ENCODE peak calls at places on chromosome 19, in seven cellular contexts. K is progenitor cell of endocrine pancreas, F is natural killer cell, N is tibial nerve, T is WTC11, L is endodermal cell, A is mammary epithelial cell. U is an unnamed sample.

GRCh38 chr19:48473161-48473966 is 4.2 kb downstream of the CYTH2 start:
- DNase-seq in K (no peak), F (no peak), N (no peak), T (no peak), L (peak), A (peak), U (no peak)

GRCh38 chr19:21519488-21519887 is 14.1 kb downstream of the ZNF429 start:
- DNase-seq in K (no peak), F (no peak), N (no peak), T (no peak), L (no peak), A (no peak), U (no peak)

GRCh38 chr19:2176336-2176994 is 12.7 kb downstream of the DOT1L start:
- DNase-seq in K (no peak), F (no peak), N (no peak), T (no peak), L (no peak), A (peak), U (no peak)

GRCh38 chr19:6232567-6232966 is 47.2 kb downstream of the MLLT1 start:
- DNase-seq in K (no peak), F (no peak), N (no peak), T (no peak), L (no peak), A (peak), U (no peak)

GRCh38 chr19:6890938-6891337 is 3.6 kb downstream of the ADGRE1 start:
- DNase-seq in K (no peak), F (no peak), N (no peak), T (no peak), L (no peak), A (no peak), U (no peak)

GRCh38 chr19:5045956-5046338 is 77.0 kb downstream of the KDM4B start:
- DNase-seq in K (no peak), F (no peak), N (no peak), T (no peak), L (no peak), A (no peak), U (no peak)

GRCh38 chr19:50922316-50922853 is 11.2 kb upstream of the KLK4 start:
- DNase-seq in K (peak), F (peak), N (peak), T (peak), L (peak), A (peak), U (peak)

GRCh38 chr19:18202759-18203407 is 959 bp downstream of the RAB3A start:
- DNase-seq in K (no peak), F (peak), N (no peak), T (peak), L (peak), A (peak), U (no peak)

GRCh38 chr19:40717325-40717879 is 490 bp downstream of the ITPKC start:
- DNase-seq in K (no peak), F (no peak), N (peak), T (no peak), L (no peak), A (no peak), U (no peak)

GRCh38 chr19:51690359-51691121 is 2.6 kb upstream of the SPACA6 start:
- DNase-seq in K (peak), F (no peak), N (peak), T (peak), L (peak), A (peak), U (no peak)

GRCh38 chr19:2888739-2889224 is 11.9 kb upstream of the ZNF57 start:
- DNase-seq in K (no peak), F (peak), N (no peak), T (peak), L (no peak), A (peak), U (no peak)

GRCh38 chr19:5903054-5903501 is 512 bp downstream of the NDUFA11 start:
- DNase-seq in K (no peak), F (peak), N (no peak), T (no peak), L (no peak), A (peak), U (no peak)

GRCh38 chr19:7225741-7226140 is 68.5 kb downstream of the INSR start:
- DNase-seq in K (no peak), F (no peak), N (no peak), T (no peak), L (no peak), A (no peak), U (no peak)

GRCh38 chr19:18889949-18890745 is 5.8 kb downstream of the CERS1 start:
- DNase-seq in K (no peak), F (no peak), N (no peak), T (no peak), L (no peak), A (no peak), U (no peak)

GRCh38 chr19:3005345-3005744 is 23.7 kb downstream of the TLE2 start:
- DNase-seq in K (no peak), F (no peak), N (no peak), T (no peak), L (no peak), A (no peak), U (no peak)

GRCh38 chr19:4694211-4694987 is 24.3 kb upstream of the MYDGF start:
- DNase-seq in K (no peak), F (no peak), N (no peak), T (no peak), L (no peak), A (peak), U (no peak)

GRCh38 chr19:17757125-17757524 is 5.8 kb downstream of the FCHO1 start:
- DNase-seq in K (no peak), F (no peak), N (no peak), T (no peak), L (no peak), A (peak), U (peak)

GRCh38 chr19:27773318-27774094 is 1439.4 kb downstream of the UQCRFS1 start:
- DNase-seq in K (no peak), F (no peak), N (no peak), T (no peak), L (peak), A (no peak), U (no peak)

GRCh38 chr19:54478677-54479266 is 5.7 kb upstream of the CDC42EP5 start:
- DNase-seq in K (no peak), F (no peak), N (no peak), T (peak), L (peak), A (peak), U (no peak)

GRCh38 chr19:1138121-1138520 is 34.3 kb downstream of the GPX4 start:
- DNase-seq in K (no peak), F (no peak), N (no peak), T (no peak), L (no peak), A (no peak), U (no peak)
- TF ChIP-seq CTCF in K (no peak), F (no peak), N (no peak), T (no peak), L (no peak), A (no peak), U (no peak)

DNA sequence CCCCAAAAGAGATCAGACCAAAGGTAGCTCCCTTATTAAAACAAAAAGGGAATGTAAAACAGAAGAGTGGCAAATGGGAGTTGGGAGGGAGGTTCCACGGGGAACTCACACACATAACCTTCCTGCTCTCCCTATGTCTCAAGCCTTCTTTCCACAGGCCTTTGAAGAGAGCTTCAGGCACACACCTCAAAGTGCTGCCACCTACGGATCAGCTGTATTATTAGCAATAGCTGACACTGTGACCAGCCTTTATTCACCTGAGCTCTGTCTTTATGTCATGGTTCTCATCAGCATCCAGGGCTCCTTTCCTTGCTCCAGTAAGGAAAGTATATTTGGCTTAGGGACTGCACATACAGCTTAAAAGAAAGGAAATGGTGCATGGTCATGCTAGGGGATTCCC is 11.3 kb downstream of the ZNF571 start:
- DNase-seq in K (no peak), F (no peak), N (no peak), T (peak), L (peak), A (no peak), U (no peak)
- TF ChIP-seq CTCF in K (no peak), F (no peak), N (no peak), T (no peak), L (peak), A (no peak), U (no peak)

DNA sequence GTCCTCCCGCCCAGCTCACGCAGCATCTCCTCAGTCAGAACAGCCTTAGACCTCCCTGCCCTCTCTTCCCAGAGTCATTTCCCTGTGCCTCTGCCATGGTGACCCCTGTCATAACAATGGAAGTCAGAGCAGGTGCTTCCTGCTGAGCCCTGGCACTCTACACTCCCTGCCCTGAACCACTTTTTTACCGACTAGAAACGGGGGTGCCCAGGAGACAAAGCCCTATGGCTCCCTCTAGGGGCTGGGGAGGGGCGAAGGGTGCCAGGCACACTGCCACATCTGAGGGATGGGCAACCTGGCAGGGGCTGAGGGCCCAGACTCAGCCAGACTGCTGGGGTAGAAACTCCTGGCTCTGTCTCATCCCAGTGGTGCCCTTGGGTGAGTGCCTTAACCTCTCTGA is 16.4 kb downstream of the ZNF574 start:
- DNase-seq in K (no peak), F (no peak), N (no peak), T (peak), L (peak), A (peak), U (no peak)
- TF ChIP-seq CTCF in K (peak), F (peak), N (peak), T (no peak), L (peak), A (peak), U (no peak)

GRCh38 chr19:32919365-32919764 is 49.8 kb upstream of the SLC7A9 start:
- DNase-seq in K (no peak), F (no peak), N (no peak), T (no peak), L (no peak), A (no peak), U (no peak)
- TF ChIP-seq CTCF in K (no peak), F (no peak), N (no peak), T (no peak), L (no peak), A (no peak), U (no peak)

GRCh38 chr19:14150041-14150769 is 13.8 kb upstream of the ASF1B start:
- DNase-seq in K (no peak), F (no peak), N (no peak), T (no peak), L (no peak), A (no peak), U (no peak)
- TF ChIP-seq CTCF in K (no peak), F (no peak), N (no peak), T (no peak), L (no peak), A (no peak), U (no peak)

GRCh38 chr19:32977269-32977668 is 5.2 kb downstream of the FAAP24 start:
- DNase-seq in K (no peak), F (no peak), N (no peak), T (no peak), L (no peak), A (no peak), U (no peak)

GRCh38 chr19:32971012-32971595 is 654 bp downstream of the CEP89 start:
- DNase-seq in K (no peak), F (no peak), N (no peak), T (no peak), L (no peak), A (no peak), U (no peak)

GRCh38 chr19:32971715-32972540 is at the start of the genes CEP89 and FAAP24:
- DNase-seq in K (peak), F (peak), N (peak), T (peak), L (peak), A (peak), U (peak)

GRCh38 chr19:32976223-32976805 is 4.3 kb downstream of the FAAP24 start:
- DNase-seq in K (peak), F (peak), N (peak), T (peak), L (peak), A (peak), U (peak)
- TF ChIP-seq CTCF in K (peak), F (peak), N (peak), T (peak), L (peak), A (peak), U (peak)

GRCh38 chr19:45753548-45753947 is 15.5 kb downstream of the SIX5 start:
- DNase-seq in K (no peak), F (no peak), N (no peak), T (peak), L (peak), A (no peak), U (no peak)
- TF ChIP-seq CTCF in K (no peak), F (no peak), N (no peak), T (no peak), L (peak), A (no peak), U (no peak)

GRCh38 chr19:12137541-12137940 is 2.6 kb downstream of the ZNF20 start:
- DNase-seq in K (no peak), F (no peak), N (no peak), T (peak), L (peak), A (no peak), U (no peak)
- TF ChIP-seq CTCF in K (no peak), F (no peak), N (no peak), T (no peak), L (peak), A (peak), U (no peak)